ENCODE peak calls at places on chromosomes 6 and 20, in four cellular contexts. T is lower lobe of right lung; K is stimulated activated CD4-positive, alpha-beta T cell treated with anti-CD3 and anti-CD28 coated beads, Interleukin-4, amount 100 ng/mL, for 48 hours; J is gastrocnemius medialis. R is an unnamed sample.

GRCh38 chr6:116866281-116866871 is 10.7 kb upstream of the RFX6 start:
- DNase-seq in T (no peak), K (no peak), J (no peak), R (no peak)

GRCh38 chr20:63735859-63736718 is at the start of gene LIME1:
- DNase-seq in K (no peak), J (no peak), T (peak; percentile 56), R (no peak)

GRCh38 chr6:169556758-169557505 is 144.9 kb downstream of the WDR27 start:
- DNase-seq in K (peak; percentile 31), T (no peak), J (no peak), R (no peak)

GRCh38 chr6:133392641-133393040 is 151.5 kb downstream of the EYA4 start:
- DNase-seq in K (no peak), J (no peak), T (no peak), R (no peak)

GRCh38 chr6:125779924-125780539 is 10.7 kb upstream of the NCOA7 start:
- DNase-seq in K (peak; percentile 73), T (peak; percentile 80), J (peak; percentile 67), R (peak; percentile 96)

GRCh38 chr20:44114755-44115044 is 72.3 kb downstream of the JPH2 start:
- DNase-seq in K (no peak), T (no peak), J (no peak), R (no peak)

GRCh38 chr20:36836591-36837329 is 39.2 kb upstream of the TLDC2 start:
- DNase-seq in J (no peak), K (peak; percentile 61), T (peak; percentile 79), R (peak; percentile 73)

GRCh38 chr20:19661717-19662637 is 96.1 kb upstream of the RIN2 start:
- DNase-seq in K (peak; percentile 19), T (peak; percentile 51), J (peak; percentile 53), R (peak; percentile 56)

GRCh38 chr6:14037402-14038277 is 79.9 kb upstream of the CD83 start:
- DNase-seq in J (no peak), T (no peak), K (no peak), R (peak; percentile 67)

GRCh38 chr20:43751167-43752050 is 24.6 kb upstream of the GTSF1L start:
- DNase-seq in J (no peak), K (peak; percentile 58), T (no peak), R (no peak)

GRCh38 chr20:36317675-36318074 is 11.5 kb downstream of the DLGAP4 start:
- DNase-seq in K (no peak), T (peak; percentile 16), J (no peak), R (no peak)

GRCh38 chr6:33453361-33454008 is 891 bp upstream of the ZBTB9 start:
- DNase-seq in J (no peak), T (no peak), K (no peak), R (no peak)

GRCh38 chr6:159184559-159184958 is 15.4 kb downstream of the FNDC1 start:
- DNase-seq in T (no peak), K (no peak), J (no peak), R (no peak)

GRCh38 chr20:35892871-35893270 is 61.4 kb downstream of the SCAND1 start:
- DNase-seq in T (no peak), K (no peak), J (no peak), R (no peak)

GRCh38 chr6:137767465-137767864 is 99.6 kb upstream of the TNFAIP3 start:
- DNase-seq in K (no peak), J (no peak), T (no peak), R (no peak)

GRCh38 chr6:41002168-41002567 is 36.9 kb downstream of the UNC5CL start:
- DNase-seq in T (no peak), K (no peak), J (peak; percentile 18), R (no peak)

GRCh38 chr20:36646678-36647077 is 682 bp upstream of the SLA2 start:
- DNase-seq in K (no peak), J (no peak), T (no peak), R (no peak)

GRCh38 chr6:15588966-15589634 is 73.7 kb downstream of the DTNBP1 start:
- DNase-seq in K (no peak), T (no peak), J (no peak), R (no peak)

GRCh38 chr6:11632795-11633511 is 95.4 kb downstream of the TMEM170B start:
- DNase-seq in J (no peak), K (no peak), T (no peak), R (no peak)

R was measured in NCI-H1694.